ENCODE peak calls at places on chromosomes 3 and 15, in ten cellular contexts. Z is coronary artery, Q is neural progenitor cell, R is body of pancreas, F is fibroblast of lung, Y is AG04450, P is endothelial cell, S is MCF 10A, W is WTC11, I is upper lobe of right lung. E is an unnamed sample.

GRCh38 chr3:30620402-30621360 is 14.3 kb downstream of the TGFBR2 start:
- DNase-seq in Z (no peak), P (no peak), I (no peak), F (no peak), Q (no peak), W (no peak), R (no peak), S (no peak), Y (no peak), E (no peak)

GRCh38 chr15:98547255-98547654 is 101.1 kb upstream of the IGF1R start:
- DNase-seq in S (no peak), W (no peak), F (peak), Y (no peak), Z (no peak), R (no peak), I (no peak), P (no peak), Q (no peak), E (no peak)

GRCh38 chr3:128152419-128153155 is 694 bp upstream of the EEFSEC start:
- DNase-seq in Y (no peak), R (no peak), W (no peak), I (no peak), Q (no peak), Z (no peak), P (no peak), F (peak), S (no peak), E (peak)

GRCh38 chr3:176074096-176074495 is 1123.2 kb downstream of the TBL1XR1 start:
- DNase-seq in Y (no peak), Z (no peak), P (no peak), F (no peak), W (no peak), R (no peak), S (no peak), Q (no peak), I (no peak), E (no peak)

GRCh38 chr15:56918907-56919707 is 663 bp downstream of the TCF12 start:
- DNase-seq in S (peak), Z (no peak), Q (peak), W (peak), I (peak), R (peak), P (peak), Y (no peak), F (peak), E (peak)

GRCh38 chr3:194884649-194885315 is 199.1 kb downstream of the FAM43A start:
- DNase-seq in Y (no peak), P (no peak), F (no peak), S (peak), Z (no peak), Q (no peak), W (no peak), I (no peak), R (no peak), E (no peak)

GRCh38 chr3:119221779-119222320 is 18.8 kb downstream of the B4GALT4 start:
- DNase-seq in Q (no peak), W (no peak), Y (no peak), I (no peak), F (no peak), R (no peak), Z (no peak), S (no peak), P (no peak), E (peak)

GRCh38 chr15:41336549-41336948 is 3.9 kb downstream of the NUSAP1 start:
- DNase-seq in Z (peak), R (no peak), W (no peak), Q (no peak), P (no peak), F (no peak), S (no peak), Y (no peak), I (no peak), E (no peak)

GRCh38 chr3:4410174-4410573 is 56.9 kb downstream of the SUMF1 start:
- DNase-seq in S (no peak), I (no peak), P (no peak), Z (no peak), Q (no peak), W (no peak), F (no peak), Y (no peak), R (no peak), E (no peak)

GRCh38 chr3:124263168-124263567 is 271.2 kb upstream of the ROPN1 start:
- DNase-seq in R (no peak), I (no peak), W (no peak), F (peak), Z (no peak), S (peak), P (no peak), Y (peak), Q (no peak), E (peak)

GRCh38 chr3:127457746-127458145 is 132.8 kb downstream of the TPRA1 start:
- DNase-seq in Z (no peak), W (no peak), Q (no peak), Y (no peak), I (no peak), R (peak), S (no peak), P (no peak), F (no peak), E (no peak)

GRCh38 chr15:43383070-43383469 is 12.2 kb downstream of the TUBGCP4 start:
- DNase-seq in S (no peak), P (no peak), Q (no peak), F (peak), Z (no peak), R (no peak), Y (peak), I (no peak), W (no peak), E (peak)

GRCh38 chr3:120498947-120499346 is 48.2 kb upstream of the FSTL1 start:
- DNase-seq in Z (no peak), Y (peak), I (no peak), Q (peak), F (peak), S (peak), P (no peak), W (no peak), R (peak), E (peak)

GRCh38 chr3:68996356-68996995 is 17.0 kb downstream of the EOGT start:
- DNase-seq in I (no peak), Z (no peak), F (peak), S (no peak), P (no peak), R (no peak), Q (no peak), Y (no peak), W (no peak), E (peak)

DNA sequence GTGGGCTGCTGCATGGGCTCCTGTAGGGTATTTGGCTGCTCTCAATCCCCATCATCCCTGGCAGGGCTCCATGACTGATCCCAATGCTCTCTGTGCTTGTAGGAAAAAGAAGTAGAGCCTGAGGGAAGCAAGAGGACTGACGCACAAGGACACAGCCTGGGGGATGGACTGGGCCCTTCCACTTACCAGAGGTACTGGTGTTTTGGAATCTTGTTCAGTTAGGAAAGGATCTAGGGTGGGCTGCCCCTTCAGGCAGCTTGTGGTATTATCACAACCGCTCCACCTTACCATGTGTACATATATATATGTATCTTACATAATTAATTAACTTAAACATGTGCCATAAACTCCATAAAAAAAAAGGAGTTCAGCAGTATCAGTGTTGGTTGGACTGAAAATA is 1.3 kb downstream of the SLC28A2 start:
- DNase-seq in S (peak), I (no peak), P (no peak), W (peak), Y (no peak), R (no peak), Z (no peak), F (no peak), Q (peak), E (no peak)
- TF ChIP-seq CTCF in S (no peak), I (peak), P (peak), W (peak), Y (no peak), R (no peak), Z (no peak), F (no peak), Q (peak), E (peak)

DNA sequence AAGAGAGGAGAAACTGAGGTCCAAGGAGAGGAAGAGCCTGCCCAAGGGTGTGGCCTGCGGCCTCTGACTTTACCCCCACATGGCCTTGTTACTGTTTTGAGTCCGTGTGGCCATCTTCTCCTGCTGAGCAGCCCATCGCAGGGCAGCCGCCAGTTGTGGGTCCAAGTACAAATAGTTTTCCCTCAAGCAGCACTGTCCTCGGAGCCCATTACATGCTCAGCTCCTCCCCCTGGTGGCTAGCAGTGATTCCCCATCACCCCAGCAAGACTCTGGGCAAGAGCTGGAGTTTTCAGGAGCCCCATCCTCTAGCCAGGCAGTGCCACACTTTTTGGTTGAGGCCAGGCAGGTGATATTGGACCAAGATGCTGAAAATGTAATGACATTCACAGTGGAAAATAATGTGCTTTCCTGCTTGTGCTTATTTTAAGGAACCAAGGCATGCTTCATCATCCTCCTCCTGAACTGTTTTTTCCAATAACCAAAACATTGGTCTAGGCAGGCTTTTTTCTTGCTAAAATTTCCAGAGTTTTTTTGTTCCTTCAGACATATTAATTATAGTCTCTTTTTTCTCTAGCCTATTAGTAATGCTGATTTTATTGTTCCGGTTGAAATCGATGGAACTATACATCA is 23.2 kb upstream of the VILL start:
- DNase-seq in F (peak), S (peak), W (peak), Y (peak), P (peak), Z (no peak), I (peak), Q (peak), R (peak), E (peak)
- TF ChIP-seq CTCF in F (peak), S (peak), W (peak), Y (peak), P (peak), Z (peak), I (peak), Q (peak), R (peak), E (peak)

DNA sequence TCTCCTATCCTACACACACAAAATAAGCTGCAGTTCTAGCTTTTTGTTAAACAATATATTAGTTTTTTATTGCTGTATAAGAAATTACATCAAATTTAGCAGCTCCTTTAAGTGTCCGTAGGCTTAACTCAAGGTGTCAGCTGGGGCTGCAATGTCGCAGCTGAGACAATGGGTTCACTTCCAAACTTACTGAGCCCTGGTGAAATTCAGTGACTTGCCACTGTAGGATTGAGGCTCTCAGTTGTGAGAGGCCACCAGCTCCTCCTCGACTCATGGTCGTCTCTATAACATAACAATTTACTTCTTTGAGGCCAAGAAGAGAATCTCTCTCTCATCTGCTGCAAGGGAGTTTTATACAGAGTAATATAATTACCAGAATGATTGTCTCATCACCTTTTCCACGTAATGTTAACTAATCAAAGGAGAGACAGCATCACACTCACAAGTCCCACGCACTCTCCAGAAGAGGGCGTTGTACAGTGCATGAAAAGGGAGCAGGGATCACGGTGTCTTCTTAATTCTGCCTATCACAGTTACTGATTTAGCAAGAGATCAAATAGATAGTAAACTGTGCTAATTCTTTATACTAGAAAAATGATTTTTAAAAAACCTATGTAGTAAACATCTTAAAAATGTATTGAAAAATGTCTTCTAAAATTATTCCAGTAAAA is 735.6 kb upstream of the GBE1 start:
- DNase-seq in I (no peak), Q (peak), F (no peak), W (peak), Z (no peak), R (no peak), Y (no peak), P (peak), S (peak), E (no peak)
- TF ChIP-seq CTCF in I (peak), Q (peak), F (no peak), W (no peak), Z (no peak), R (peak), Y (no peak), P (peak), S (peak), E (no peak)

GRCh38 chr3:144774897-144775296 is 803.3 kb downstream of the DIPK2A start:
- DNase-seq in P (no peak), R (no peak), Y (no peak), Q (no peak), Z (no peak), S (no peak), F (no peak), I (no peak), W (no peak), E (no peak)
- TF ChIP-seq CTCF in P (no peak), R (no peak), Y (no peak), Q (no peak), Z (no peak), S (no peak), F (no peak), I (no peak), W (no peak), E (no peak)

GRCh38 chr15:31439328-31439727 is 112.7 kb downstream of the KLF13 start:
- DNase-seq in W (peak), I (no peak), S (peak), P (peak), F (no peak), R (no peak), Y (no peak), Z (no peak), Q (peak), E (no peak)
- TF ChIP-seq CTCF in W (no peak), I (peak), S (peak), P (peak), F (no peak), R (no peak), Y (no peak), Z (no peak), Q (peak), E (peak)

GRCh38 chr3:151835751-151836550 is 22.0 kb downstream of the AADAC start:
- DNase-seq in Z (no peak), F (peak), I (no peak), S (no peak), Q (peak), W (no peak), R (no peak), Y (peak), P (no peak), E (peak)

GRCh38 chr3:151837057-151837456 is 23.1 kb downstream of the AADAC start:
- DNase-seq in W (no peak), Z (no peak), R (peak), S (peak), Q (peak), F (peak), I (no peak), P (no peak), Y (peak), E (peak)

GRCh38 chr3:151841801-151842200 is 27.9 kb downstream of the AADAC start:
- DNase-seq in P (no peak), Y (no peak), Z (no peak), F (no peak), W (no peak), I (no peak), Q (no peak), R (no peak), S (no peak), E (peak)

GRCh38 chr3:151838574-151839312 is 24.8 kb downstream of the AADAC start:
- DNase-seq in F (peak), Z (no peak), S (peak), P (peak), Y (peak), W (peak), Q (peak), R (peak), I (no peak), E (peak)

DNA sequence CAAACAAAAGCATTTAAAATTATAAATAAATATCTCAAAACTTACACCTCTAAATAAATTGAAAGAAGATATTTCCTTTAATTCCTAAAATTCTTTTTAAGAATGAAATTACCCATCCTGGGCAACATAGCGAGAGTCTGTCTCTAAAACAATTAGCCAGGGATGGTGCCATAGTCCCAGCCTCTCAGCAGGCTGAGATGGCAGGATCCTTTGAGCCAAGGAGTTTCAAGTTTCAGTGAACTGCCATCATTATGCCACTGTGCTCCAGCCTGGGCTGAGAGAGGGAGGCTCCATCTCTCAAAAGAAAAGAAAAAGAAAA is 25.4 kb downstream of the AADAC start:
- DNase-seq in Y (no peak), Z (no peak), R (no peak), W (no peak), P (no peak), I (no peak), S (no peak), Q (peak), F (no peak), E (no peak)
- TF ChIP-seq CTCF in Y (no peak), Z (no peak), R (no peak), W (no peak), P (peak), I (no peak), S (no peak), Q (no peak), F (no peak), E (peak)

DNA sequence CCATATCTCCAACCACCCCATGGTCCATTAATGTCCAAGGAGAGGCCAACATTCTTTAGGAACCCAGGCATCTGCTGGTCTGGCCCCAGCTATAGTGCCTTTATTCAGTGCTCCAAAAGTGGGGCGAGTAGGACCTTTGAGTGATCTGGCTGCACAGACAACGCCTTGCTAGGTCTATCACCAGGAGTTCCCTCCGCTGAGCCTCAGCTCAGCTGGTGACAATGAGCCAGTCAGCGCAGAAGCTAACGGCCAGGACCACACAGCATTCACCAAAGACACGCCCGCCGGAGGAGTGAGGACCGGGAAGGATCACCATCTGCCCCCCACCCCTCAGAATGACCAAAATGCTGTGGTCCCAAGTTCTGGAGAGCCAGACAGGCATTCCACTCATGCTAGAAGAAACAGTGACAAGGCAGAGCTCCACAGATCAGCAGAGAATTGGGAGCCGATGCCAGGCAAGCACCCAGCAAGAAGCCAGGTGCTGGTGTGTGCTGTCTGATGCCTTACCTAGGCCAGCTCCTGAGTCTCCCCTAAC is 19.0 kb downstream of the TBC1D2B start:
- DNase-seq in Q (no peak), F (no peak), Y (no peak), I (no peak), W (peak), R (no peak), Z (no peak), P (no peak), S (no peak), E (no peak)
- TF ChIP-seq CTCF in Q (no peak), F (no peak), Y (no peak), I (no peak), W (no peak), R (no peak), Z (no peak), P (no peak), S (no peak), E (no peak)

GRCh38 chr15:79431636-79432344 is at the start of gene MINAR1:
- DNase-seq in R (peak), F (peak), Z (no peak), P (peak), W (peak), Q (peak), Y (no peak), I (no peak), S (no peak), E (peak)
- TF ChIP-seq CTCF in R (no peak), F (peak), Z (no peak), P (no peak), W (no peak), Q (peak), Y (peak), I (no peak), S (no peak), E (peak)

GRCh38 chr3:139633511-139633910 is 44.3 kb downstream of the NMNAT3 start:
- DNase-seq in P (no peak), W (no peak), I (no peak), Z (no peak), R (no peak), Y (no peak), Q (no peak), F (no peak), S (no peak), E (no peak)

GRCh38 chr3:139634236-139634635 is 43.5 kb downstream of the NMNAT3 start:
- DNase-seq in I (no peak), P (no peak), Y (no peak), W (no peak), S (no peak), Q (no peak), Z (no peak), R (no peak), F (no peak), E (no peak)

GRCh38 chr3:139630532-139630931 is 47.2 kb downstream of the NMNAT3 start:
- DNase-seq in S (no peak), F (no peak), R (no peak), I (no peak), Y (no peak), Q (peak), P (no peak), Z (no peak), W (no peak), E (no peak)

GRCh38 chr3:139627759-139628158 is 50.0 kb downstream of the NMNAT3 start:
- DNase-seq in I (no peak), S (no peak), Y (no peak), R (no peak), Q (no peak), W (no peak), P (no peak), F (no peak), Z (no peak), E (no peak)

GRCh38 chr3:139629033-139629432 is 48.7 kb downstream of the NMNAT3 start:
- DNase-seq in S (peak), P (no peak), Z (no peak), Y (no peak), R (peak), W (peak), I (no peak), Q (peak), F (peak), E (no peak)
- TF ChIP-seq CTCF in S (no peak), P (no peak), Z (no peak), Y (peak), R (no peak), W (no peak), I (no peak), Q (peak), F (no peak), E (no peak)